ENCODE peak calls at places on chromosomes 7 and 10, in nine cellular contexts. One of them, this sample, is unnamed.
A peak's percentile ranks its signal among the peaks of the same experiment; 100 is the strongest.

GRCh38 chr7:95595825-95596182 is 512 bp downstream of the PDK4 start:
- DNase-seq in endothelial cell: no peak
- DNase-seq in skeletal muscle cell: no peak
- DNase-seq in transverse colon: peak; percentile 24
- DNase-seq in RCC 7860: no peak
- DNase-seq in GM13976: no peak
- DNase-seq in Kasumi-1: no peak
- DNase-seq in heart left ventricle: no peak
- DNase-seq in stimulated activated CD4-positive, alpha-beta T cell treated with anti-CD3 and anti-CD28 coated beads, Interleukin-4, amount 100 ng/mL, for 48 hours: no peak
- DNase-seq in this sample: no peak

GRCh38 chr10:132961864-132962622 is 19.7 kb upstream of the CFAP46 start:
- DNase-seq in stimulated activated CD4-positive, alpha-beta T cell treated with anti-CD3 and anti-CD28 coated beads, Interleukin-4, amount 100 ng/mL, for 48 hours: peak; percentile 64
- DNase-seq in RCC 7860: no peak
- DNase-seq in skeletal muscle cell: no peak
- DNase-seq in GM13976: peak; percentile 79
- DNase-seq in transverse colon: peak; percentile 70
- DNase-seq in Kasumi-1: no peak
- DNase-seq in heart left ventricle: peak; percentile 79
- DNase-seq in endothelial cell: peak; percentile 67
- DNase-seq in this sample: no peak

GRCh38 chr7:136062625-136063336 is 85.6 kb upstream of the MTPN start:
- DNase-seq in transverse colon: no peak
- DNase-seq in endothelial cell: no peak
- DNase-seq in Kasumi-1: no peak
- DNase-seq in stimulated activated CD4-positive, alpha-beta T cell treated with anti-CD3 and anti-CD28 coated beads, Interleukin-4, amount 100 ng/mL, for 48 hours: no peak
- DNase-seq in GM13976: no peak
- DNase-seq in skeletal muscle cell: no peak
- DNase-seq in RCC 7860: no peak
- DNase-seq in heart left ventricle: no peak
- DNase-seq in this sample: no peak

GRCh38 chr10:87090779-87091178 is 3.9 kb downstream of the GLUD1 start:
- DNase-seq in endothelial cell: no peak
- DNase-seq in skeletal muscle cell: no peak
- DNase-seq in RCC 7860: no peak
- DNase-seq in transverse colon: no peak
- DNase-seq in GM13976: no peak
- DNase-seq in stimulated activated CD4-positive, alpha-beta T cell treated with anti-CD3 and anti-CD28 coated beads, Interleukin-4, amount 100 ng/mL, for 48 hours: no peak
- DNase-seq in Kasumi-1: no peak
- DNase-seq in heart left ventricle: no peak
- DNase-seq in this sample: no peak

GRCh38 chr7:26532490-26532889 is 240.8 kb downstream of the SNX10 start:
- DNase-seq in transverse colon: no peak
- DNase-seq in RCC 7860: no peak
- DNase-seq in stimulated activated CD4-positive, alpha-beta T cell treated with anti-CD3 and anti-CD28 coated beads, Interleukin-4, amount 100 ng/mL, for 48 hours: no peak
- DNase-seq in skeletal muscle cell: no peak
- DNase-seq in heart left ventricle: no peak
- DNase-seq in GM13976: no peak
- DNase-seq in endothelial cell: no peak
- DNase-seq in Kasumi-1: no peak
- DNase-seq in this sample: no peak

GRCh38 chr7:41573017-41573416 is 129.9 kb downstream of the INHBA start:
- DNase-seq in skeletal muscle cell: peak; percentile 14
- DNase-seq in RCC 7860: peak; percentile 86
- DNase-seq in transverse colon: no peak
- DNase-seq in heart left ventricle: no peak
- DNase-seq in Kasumi-1: no peak
- DNase-seq in stimulated activated CD4-positive, alpha-beta T cell treated with anti-CD3 and anti-CD28 coated beads, Interleukin-4, amount 100 ng/mL, for 48 hours: no peak
- DNase-seq in GM13976: no peak
- DNase-seq in endothelial cell: no peak
- DNase-seq in this sample: no peak

GRCh38 chr7:131827421-131827820 is 271.0 kb upstream of the PODXL start:
- DNase-seq in Kasumi-1: no peak
- DNase-seq in endothelial cell: no peak
- DNase-seq in RCC 7860: no peak
- DNase-seq in GM13976: no peak
- DNase-seq in stimulated activated CD4-positive, alpha-beta T cell treated with anti-CD3 and anti-CD28 coated beads, Interleukin-4, amount 100 ng/mL, for 48 hours: no peak
- DNase-seq in skeletal muscle cell: no peak
- DNase-seq in heart left ventricle: no peak
- DNase-seq in transverse colon: no peak
- DNase-seq in this sample: no peak

GRCh38 chr10:112115781-112116385 is 67.7 kb downstream of the GPAM start:
- DNase-seq in endothelial cell: peak; percentile 67
- DNase-seq in GM13976: peak; percentile 64
- DNase-seq in RCC 7860: peak; percentile 14
- DNase-seq in Kasumi-1: peak; percentile 89
- DNase-seq in heart left ventricle: no peak
- DNase-seq in skeletal muscle cell: no peak
- DNase-seq in transverse colon: peak; percentile 25
- DNase-seq in stimulated activated CD4-positive, alpha-beta T cell treated with anti-CD3 and anti-CD28 coated beads, Interleukin-4, amount 100 ng/mL, for 48 hours: peak; percentile 38
- DNase-seq in this sample: peak; percentile 46

GRCh38 chr10:61981460-61981859 is 80.0 kb downstream of the ARID5B start:
- DNase-seq in transverse colon: no peak
- DNase-seq in skeletal muscle cell: no peak
- DNase-seq in GM13976: no peak
- DNase-seq in endothelial cell: no peak
- DNase-seq in Kasumi-1: no peak
- DNase-seq in stimulated activated CD4-positive, alpha-beta T cell treated with anti-CD3 and anti-CD28 coated beads, Interleukin-4, amount 100 ng/mL, for 48 hours: no peak
- DNase-seq in heart left ventricle: no peak
- DNase-seq in RCC 7860: no peak
- DNase-seq in this sample: no peak

GRCh38 chr7:100101016-100101862 is at the start of the genes AP4M1 and MCM7:
- DNase-seq in endothelial cell: peak; percentile 98
- DNase-seq in heart left ventricle: peak; percentile 99
- DNase-seq in Kasumi-1: peak; percentile 99
- DNase-seq in stimulated activated CD4-positive, alpha-beta T cell treated with anti-CD3 and anti-CD28 coated beads, Interleukin-4, amount 100 ng/mL, for 48 hours: peak; percentile 96
- DNase-seq in skeletal muscle cell: peak; percentile 98
- DNase-seq in GM13976: peak; percentile 99
- DNase-seq in RCC 7860: peak; percentile 99
- DNase-seq in transverse colon: peak; percentile 99
- DNase-seq in this sample: peak; percentile 100

GRCh38 chr7:158885624-158886023 is 29.3 kb downstream of the DYNC2I1 start:
- DNase-seq in endothelial cell: no peak
- DNase-seq in skeletal muscle cell: no peak
- DNase-seq in heart left ventricle: no peak
- DNase-seq in transverse colon: no peak
- DNase-seq in Kasumi-1: peak; percentile 82
- DNase-seq in stimulated activated CD4-positive, alpha-beta T cell treated with anti-CD3 and anti-CD28 coated beads, Interleukin-4, amount 100 ng/mL, for 48 hours: no peak
- DNase-seq in GM13976: no peak
- DNase-seq in RCC 7860: peak; percentile 33
- DNase-seq in this sample: peak; percentile 51

GRCh38 chr10:75640803-75641202 is 209.4 kb downstream of the LRMDA start:
- DNase-seq in endothelial cell: no peak
- DNase-seq in GM13976: no peak
- DNase-seq in skeletal muscle cell: no peak
- DNase-seq in RCC 7860: no peak
- DNase-seq in stimulated activated CD4-positive, alpha-beta T cell treated with anti-CD3 and anti-CD28 coated beads, Interleukin-4, amount 100 ng/mL, for 48 hours: no peak
- DNase-seq in transverse colon: peak; percentile 66
- DNase-seq in heart left ventricle: no peak
- DNase-seq in Kasumi-1: no peak
- DNase-seq in this sample: no peak

GRCh38 chr10:92697663-92698511 is 8.1 kb downstream of the HHEX start:
- DNase-seq in heart left ventricle: no peak
- DNase-seq in stimulated activated CD4-positive, alpha-beta T cell treated with anti-CD3 and anti-CD28 coated beads, Interleukin-4, amount 100 ng/mL, for 48 hours: no peak
- DNase-seq in Kasumi-1: peak; percentile 60
- DNase-seq in GM13976: peak; percentile 48
- DNase-seq in endothelial cell: no peak
- DNase-seq in skeletal muscle cell: no peak
- DNase-seq in transverse colon: no peak
- DNase-seq in RCC 7860: no peak
- DNase-seq in this sample: peak; percentile 68

GRCh38 chr10:127577376-127577775 is 28.3 kb downstream of the NPS start:
- DNase-seq in Kasumi-1: peak; percentile 28
- DNase-seq in RCC 7860: no peak
- DNase-seq in heart left ventricle: no peak
- DNase-seq in GM13976: no peak
- DNase-seq in stimulated activated CD4-positive, alpha-beta T cell treated with anti-CD3 and anti-CD28 coated beads, Interleukin-4, amount 100 ng/mL, for 48 hours: no peak
- DNase-seq in endothelial cell: no peak
- DNase-seq in skeletal muscle cell: no peak
- DNase-seq in transverse colon: no peak
- DNase-seq in this sample: peak; percentile 7

GRCh38 chr10:27646194-27646593 is 99.4 kb downstream of the MKX start:
- DNase-seq in Kasumi-1: no peak
- DNase-seq in endothelial cell: no peak
- DNase-seq in heart left ventricle: no peak
- DNase-seq in GM13976: no peak
- DNase-seq in RCC 7860: no peak
- DNase-seq in stimulated activated CD4-positive, alpha-beta T cell treated with anti-CD3 and anti-CD28 coated beads, Interleukin-4, amount 100 ng/mL, for 48 hours: no peak
- DNase-seq in transverse colon: no peak
- DNase-seq in skeletal muscle cell: no peak
- DNase-seq in this sample: no peak

GRCh38 chr7:158809596-158809995 is 19.7 kb downstream of the ESYT2 start:
- DNase-seq in skeletal muscle cell: no peak
- DNase-seq in endothelial cell: no peak
- DNase-seq in GM13976: peak; percentile 56
- DNase-seq in RCC 7860: no peak
- DNase-seq in transverse colon: no peak
- DNase-seq in Kasumi-1: peak; percentile 62
- DNase-seq in stimulated activated CD4-positive, alpha-beta T cell treated with anti-CD3 and anti-CD28 coated beads, Interleukin-4, amount 100 ng/mL, for 48 hours: no peak
- DNase-seq in heart left ventricle: no peak
- DNase-seq in this sample: peak; percentile 81

GRCh38 chr10:93186631-93187030 is 112.9 kb downstream of the CYP26A1 start:
- DNase-seq in Kasumi-1: no peak
- DNase-seq in stimulated activated CD4-positive, alpha-beta T cell treated with anti-CD3 and anti-CD28 coated beads, Interleukin-4, amount 100 ng/mL, for 48 hours: no peak
- DNase-seq in endothelial cell: no peak
- DNase-seq in heart left ventricle: no peak
- DNase-seq in RCC 7860: no peak
- DNase-seq in skeletal muscle cell: no peak
- DNase-seq in transverse colon: no peak
- DNase-seq in GM13976: no peak
- DNase-seq in this sample: no peak

GRCh38 chr10:122648599-122649428 is 50.8 kb downstream of the C10orf120 start:
- DNase-seq in heart left ventricle: no peak
- DNase-seq in endothelial cell: peak; percentile 79
- DNase-seq in skeletal muscle cell: no peak
- DNase-seq in RCC 7860: peak; percentile 22
- DNase-seq in stimulated activated CD4-positive, alpha-beta T cell treated with anti-CD3 and anti-CD28 coated beads, Interleukin-4, amount 100 ng/mL, for 48 hours: peak; percentile 17
- DNase-seq in Kasumi-1: peak; percentile 27
- DNase-seq in GM13976: peak; percentile 63
- DNase-seq in transverse colon: peak; percentile 41
- DNase-seq in this sample: peak; percentile 58

GRCh38 chr7:610531-611280 is 91.1 kb upstream of the PDGFA start:
- DNase-seq in skeletal muscle cell: no peak
- DNase-seq in endothelial cell: peak; percentile 28
- DNase-seq in transverse colon: no peak
- DNase-seq in Kasumi-1: no peak
- DNase-seq in RCC 7860: no peak
- DNase-seq in heart left ventricle: peak; percentile 32
- DNase-seq in GM13976: no peak
- DNase-seq in stimulated activated CD4-positive, alpha-beta T cell treated with anti-CD3 and anti-CD28 coated beads, Interleukin-4, amount 100 ng/mL, for 48 hours: no peak
- DNase-seq in this sample: no peak

GRCh38 chr7:151816562-151817314 is 60.2 kb downstream of the PRKAG2 start:
- DNase-seq in skeletal muscle cell: no peak
- DNase-seq in heart left ventricle: no peak
- DNase-seq in endothelial cell: no peak
- DNase-seq in GM13976: no peak
- DNase-seq in Kasumi-1: no peak
- DNase-seq in RCC 7860: no peak
- DNase-seq in transverse colon: no peak
- DNase-seq in stimulated activated CD4-positive, alpha-beta T cell treated with anti-CD3 and anti-CD28 coated beads, Interleukin-4, amount 100 ng/mL, for 48 hours: no peak
- DNase-seq in this sample: no peak

GRCh38 chr7:29604052-29604451 is 40.4 kb downstream of the PRR15 start:
- DNase-seq in GM13976: no peak
- DNase-seq in RCC 7860: no peak
- DNase-seq in stimulated activated CD4-positive, alpha-beta T cell treated with anti-CD3 and anti-CD28 coated beads, Interleukin-4, amount 100 ng/mL, for 48 hours: no peak
- DNase-seq in endothelial cell: no peak
- DNase-seq in heart left ventricle: no peak
- DNase-seq in Kasumi-1: no peak
- DNase-seq in skeletal muscle cell: no peak
- DNase-seq in transverse colon: no peak
- DNase-seq in this sample: no peak

GRCh38 chr7:140672382-140673062 is at the start of gene ADCK2:
- DNase-seq in skeletal muscle cell: no peak
- DNase-seq in transverse colon: peak; percentile 74
- DNase-seq in stimulated activated CD4-positive, alpha-beta T cell treated with anti-CD3 and anti-CD28 coated beads, Interleukin-4, amount 100 ng/mL, for 48 hours: peak; percentile 49
- DNase-seq in Kasumi-1: peak; percentile 37
- DNase-seq in GM13976: peak; percentile 93
- DNase-seq in RCC 7860: peak; percentile 10
- DNase-seq in heart left ventricle: peak; percentile 81
- DNase-seq in endothelial cell: peak; percentile 41
- DNase-seq in this sample: peak; percentile 72

GRCh38 chr10:113916053-113916452 is 61.6 kb downstream of the NHLRC2 start:
- DNase-seq in heart left ventricle: no peak
- DNase-seq in Kasumi-1: no peak
- DNase-seq in endothelial cell: no peak
- DNase-seq in stimulated activated CD4-positive, alpha-beta T cell treated with anti-CD3 and anti-CD28 coated beads, Interleukin-4, amount 100 ng/mL, for 48 hours: no peak
- DNase-seq in transverse colon: no peak
- DNase-seq in GM13976: no peak
- DNase-seq in skeletal muscle cell: no peak
- DNase-seq in RCC 7860: no peak
- DNase-seq in this sample: no peak

GRCh38 chr10:49518982-49519578 is 19.8 kb downstream of the ERCC6 start:
- DNase-seq in transverse colon: no peak
- DNase-seq in Kasumi-1: peak; percentile 81
- DNase-seq in stimulated activated CD4-positive, alpha-beta T cell treated with anti-CD3 and anti-CD28 coated beads, Interleukin-4, amount 100 ng/mL, for 48 hours: no peak
- DNase-seq in GM13976: peak; percentile 47
- DNase-seq in RCC 7860: peak; percentile 9
- DNase-seq in endothelial cell: peak; percentile 58
- DNase-seq in heart left ventricle: no peak
- DNase-seq in skeletal muscle cell: peak; percentile 6
- DNase-seq in this sample: peak; percentile 59

GRCh38 chr7:134632937-134633540 is 13.6 kb upstream of the BPGM start:
- DNase-seq in Kasumi-1: peak; percentile 71
- DNase-seq in heart left ventricle: no peak
- DNase-seq in RCC 7860: peak; percentile 45
- DNase-seq in transverse colon: no peak
- DNase-seq in stimulated activated CD4-positive, alpha-beta T cell treated with anti-CD3 and anti-CD28 coated beads, Interleukin-4, amount 100 ng/mL, for 48 hours: no peak
- DNase-seq in GM13976: no peak
- DNase-seq in skeletal muscle cell: no peak
- DNase-seq in endothelial cell: peak; percentile 40
- DNase-seq in this sample: peak; percentile 64

GRCh38 chr7:100247152-100247757 is 27.5 kb downstream of the PVRIG start:
- DNase-seq in skeletal muscle cell: peak; percentile 65
- DNase-seq in GM13976: no peak
- DNase-seq in Kasumi-1: no peak
- DNase-seq in transverse colon: no peak
- DNase-seq in heart left ventricle: no peak
- DNase-seq in stimulated activated CD4-positive, alpha-beta T cell treated with anti-CD3 and anti-CD28 coated beads, Interleukin-4, amount 100 ng/mL, for 48 hours: no peak
- DNase-seq in endothelial cell: peak; percentile 27
- DNase-seq in RCC 7860: peak; percentile 70
- DNase-seq in this sample: peak; percentile 44

GRCh38 chr7:72336887-72337821 is 75.0 kb downstream of the CALN1 start:
- DNase-seq in endothelial cell: peak; percentile 21
- DNase-seq in Kasumi-1: no peak
- DNase-seq in transverse colon: no peak
- DNase-seq in GM13976: peak; percentile 32
- DNase-seq in skeletal muscle cell: no peak
- DNase-seq in stimulated activated CD4-positive, alpha-beta T cell treated with anti-CD3 and anti-CD28 coated beads, Interleukin-4, amount 100 ng/mL, for 48 hours: no peak
- DNase-seq in heart left ventricle: no peak
- DNase-seq in RCC 7860: no peak
- DNase-seq in this sample: no peak

GRCh38 chr7:13031481-13031880 is 344.0 kb downstream of the ARL4A start:
- DNase-seq in RCC 7860: no peak
- DNase-seq in skeletal muscle cell: no peak
- DNase-seq in GM13976: no peak
- DNase-seq in endothelial cell: no peak
- DNase-seq in stimulated activated CD4-positive, alpha-beta T cell treated with anti-CD3 and anti-CD28 coated beads, Interleukin-4, amount 100 ng/mL, for 48 hours: no peak
- DNase-seq in Kasumi-1: no peak
- DNase-seq in heart left ventricle: no peak
- DNase-seq in transverse colon: no peak
- DNase-seq in this sample: no peak

GRCh38 chr10:29248156-29248555 is 40.7 kb upstream of the LYZL1 start:
- DNase-seq in endothelial cell: no peak
- DNase-seq in GM13976: no peak
- DNase-seq in heart left ventricle: no peak
- DNase-seq in stimulated activated CD4-positive, alpha-beta T cell treated with anti-CD3 and anti-CD28 coated beads, Interleukin-4, amount 100 ng/mL, for 48 hours: no peak
- DNase-seq in Kasumi-1: no peak
- DNase-seq in skeletal muscle cell: no peak
- DNase-seq in transverse colon: no peak
- DNase-seq in RCC 7860: no peak
- DNase-seq in this sample: no peak

GRCh38 chr7:79421751-79422150 is 31.7 kb downstream of the MAGI2 start:
- DNase-seq in GM13976: no peak
- DNase-seq in Kasumi-1: no peak
- DNase-seq in heart left ventricle: no peak
- DNase-seq in RCC 7860: no peak
- DNase-seq in transverse colon: no peak
- DNase-seq in stimulated activated CD4-positive, alpha-beta T cell treated with anti-CD3 and anti-CD28 coated beads, Interleukin-4, amount 100 ng/mL, for 48 hours: no peak
- DNase-seq in endothelial cell: no peak
- DNase-seq in skeletal muscle cell: no peak
- DNase-seq in this sample: no peak

GRCh38 chr7:140225562-140226249 is 48.9 kb upstream of the KDM7A start:
- DNase-seq in skeletal muscle cell: no peak
- DNase-seq in GM13976: no peak
- DNase-seq in stimulated activated CD4-positive, alpha-beta T cell treated with anti-CD3 and anti-CD28 coated beads, Interleukin-4, amount 100 ng/mL, for 48 hours: no peak
- DNase-seq in heart left ventricle: no peak
- DNase-seq in RCC 7860: no peak
- DNase-seq in endothelial cell: no peak
- DNase-seq in Kasumi-1: no peak
- DNase-seq in transverse colon: no peak
- DNase-seq in this sample: no peak

This sample was measured in NB4.